ENCODE peak calls at places on chromosomes 12 and 14, in five cellular contexts. M is mucosa of descending colon, T is Calu3, B is fibroblast of gingiva, O is IMR-90. D is an unnamed sample.

GRCh38 chr12:1875608-1876007 is 42.8 kb downstream of the CACNA2D4 start:
- DNase-seq in B (no peak), T (no peak), O (no peak), M (no peak), D (no peak)

GRCh38 chr12:124884587-124885438 is 21.1 kb upstream of the SCARB1 start:
- DNase-seq in T (peak; percentile 52), B (no peak), M (peak; percentile 79), O (no peak), D (no peak)

GRCh38 chr12:108477055-108477880 is 37.8 kb upstream of the FICD start:
- DNase-seq in O (no peak), M (no peak), T (no peak), B (no peak), D (no peak)

GRCh38 chr12:12954361-12954760 is 2.4 kb upstream of the GPRC5D start:
- DNase-seq in B (no peak), T (no peak), O (peak; percentile 55), M (no peak), D (no peak)

GRCh38 chr12:3204143-3204542 is 127.0 kb downstream of the TSPAN9 start:
- DNase-seq in O (no peak), T (peak; percentile 13), M (no peak), B (no peak), D (no peak)

GRCh38 chr12:44603701-44604100 is 272.4 kb downstream of the NELL2 start:
- DNase-seq in B (no peak), O (no peak), T (no peak), M (no peak), D (no peak)

GRCh38 chr14:95322646-95323045 is 2.9 kb upstream of the CLMN start:
- DNase-seq in M (no peak), B (peak; percentile 16), T (no peak), O (no peak), D (no peak)

GRCh38 chr12:124543052-124543590 is 24.3 kb downstream of the NCOR2 start:
- DNase-seq in T (peak; percentile 59), B (peak; percentile 27), O (no peak), M (no peak), D (no peak)

GRCh38 chr14:82689948-82690347 is 1156.3 kb upstream of the SEL1L start:
- DNase-seq in M (no peak), O (peak; percentile 9), B (no peak), T (no peak), D (no peak)

GRCh38 chr12:111454716-111455447 is 49.2 kb downstream of the SH2B3 start:
- DNase-seq in B (no peak), O (no peak), M (no peak), T (no peak), D (no peak)

GRCh38 chr12:58919271-58920101 is 818 bp downstream of the LRIG3 start:
- DNase-seq in M (peak; percentile 67), B (peak; percentile 19), T (no peak), O (peak; percentile 58), D (peak; percentile 53)

GRCh38 chr12:2804390-2805145 is 7.9 kb upstream of the ITFG2 start:
- DNase-seq in M (no peak), T (no peak), B (peak; percentile 74), O (peak; percentile 82), D (no peak)

GRCh38 chr14:63564318-63564717 is 21.1 kb upstream of the PPP2R5E start:
- DNase-seq in B (no peak), O (no peak), M (peak; percentile 42), T (peak; percentile 31), D (no peak)

GRCh38 chr12:88339254-88339949 is 197.3 kb downstream of the TMTC3 start:
- DNase-seq in T (no peak), B (peak; percentile 51), M (no peak), O (peak; percentile 85), D (no peak)